ENCODE peak calls at places on chromosomes 12 and 14, in ten cellular contexts. One of them, this sample, is unnamed.

GRCh38 chr12:48336564-48336963 is 14.2 kb downstream of the ZNF641 start:
- DNase-seq in T1000: no peak
- DNase-seq in amniotic epithelial cell: peak; percentile 10
- DNase-seq in iPS-NIHi11: peak; percentile 35
- DNase-seq in CD8-positive, alpha-beta memory T cell: no peak
- DNase-seq in cardiac muscle cell: no peak
- DNase-seq in effector memory CD4-positive, alpha-beta T cell: no peak
- DNase-seq in astrocyte of the spinal cord: no peak
- DNase-seq in ovary: no peak
- DNase-seq in AG04450: no peak
- DNase-seq in this sample: no peak

GRCh38 chr12:124847675-124848074 is 16.0 kb downstream of the SCARB1 start:
- DNase-seq in astrocyte of the spinal cord: peak; percentile 31
- DNase-seq in effector memory CD4-positive, alpha-beta T cell: no peak
- DNase-seq in ovary: no peak
- DNase-seq in T1000: no peak
- DNase-seq in AG04450: no peak
- DNase-seq in cardiac muscle cell: no peak
- DNase-seq in amniotic epithelial cell: peak; percentile 88
- DNase-seq in CD8-positive, alpha-beta memory T cell: no peak
- DNase-seq in iPS-NIHi11: no peak
- DNase-seq in this sample: no peak

GRCh38 chr14:72851660-72852059 is 42.2 kb downstream of the DPF3 start:
- DNase-seq in T1000: no peak
- DNase-seq in amniotic epithelial cell: no peak
- DNase-seq in effector memory CD4-positive, alpha-beta T cell: no peak
- DNase-seq in CD8-positive, alpha-beta memory T cell: no peak
- DNase-seq in astrocyte of the spinal cord: no peak
- DNase-seq in cardiac muscle cell: no peak
- DNase-seq in ovary: no peak
- DNase-seq in iPS-NIHi11: no peak
- DNase-seq in AG04450: no peak
- DNase-seq in this sample: no peak

GRCh38 chr14:25615174-25615573 is 565.2 kb upstream of the STXBP6 start:
- DNase-seq in CD8-positive, alpha-beta memory T cell: no peak
- DNase-seq in AG04450: no peak
- DNase-seq in T1000: no peak
- DNase-seq in cardiac muscle cell: no peak
- DNase-seq in effector memory CD4-positive, alpha-beta T cell: no peak
- DNase-seq in iPS-NIHi11: no peak
- DNase-seq in ovary: no peak
- DNase-seq in astrocyte of the spinal cord: no peak
- DNase-seq in amniotic epithelial cell: no peak
- DNase-seq in this sample: no peak

GRCh38 chr12:124713436-124714082 is 146.1 kb upstream of the NCOR2 start:
- DNase-seq in ovary: no peak
- DNase-seq in effector memory CD4-positive, alpha-beta T cell: peak; percentile 18
- DNase-seq in CD8-positive, alpha-beta memory T cell: peak; percentile 13
- DNase-seq in T1000: no peak
- DNase-seq in amniotic epithelial cell: peak; percentile 81
- DNase-seq in cardiac muscle cell: no peak
- DNase-seq in iPS-NIHi11: no peak
- DNase-seq in astrocyte of the spinal cord: peak; percentile 93
- DNase-seq in AG04450: no peak
- DNase-seq in this sample: no peak

GRCh38 chr12:958449-959123 is 9.1 kb upstream of the RAD52 start:
- DNase-seq in T1000: no peak
- DNase-seq in CD8-positive, alpha-beta memory T cell: no peak
- DNase-seq in cardiac muscle cell: no peak
- DNase-seq in AG04450: no peak
- DNase-seq in amniotic epithelial cell: no peak
- DNase-seq in ovary: no peak
- DNase-seq in astrocyte of the spinal cord: peak; percentile 22
- DNase-seq in effector memory CD4-positive, alpha-beta T cell: no peak
- DNase-seq in iPS-NIHi11: no peak
- DNase-seq in this sample: no peak

GRCh38 chr14:22526210-22526609 is 62.8 kb downstream of the DAD1 start:
- DNase-seq in iPS-NIHi11: no peak
- DNase-seq in effector memory CD4-positive, alpha-beta T cell: no peak
- DNase-seq in ovary: no peak
- DNase-seq in CD8-positive, alpha-beta memory T cell: no peak
- DNase-seq in T1000: no peak
- DNase-seq in cardiac muscle cell: no peak
- DNase-seq in AG04450: no peak
- DNase-seq in astrocyte of the spinal cord: no peak
- DNase-seq in amniotic epithelial cell: no peak
- DNase-seq in this sample: no peak

GRCh38 chr12:38543151-38543550 is 226.6 kb downstream of the ALG10B start:
- DNase-seq in AG04450: no peak
- DNase-seq in amniotic epithelial cell: no peak
- DNase-seq in T1000: no peak
- DNase-seq in cardiac muscle cell: no peak
- DNase-seq in iPS-NIHi11: peak; percentile 57
- DNase-seq in effector memory CD4-positive, alpha-beta T cell: no peak
- DNase-seq in ovary: no peak
- DNase-seq in astrocyte of the spinal cord: no peak
- DNase-seq in CD8-positive, alpha-beta memory T cell: no peak
- DNase-seq in this sample: no peak

GRCh38 chr12:148676-149416 is 65.1 kb downstream of the SLC6A12 start:
- DNase-seq in T1000: no peak
- DNase-seq in effector memory CD4-positive, alpha-beta T cell: no peak
- DNase-seq in cardiac muscle cell: no peak
- DNase-seq in amniotic epithelial cell: no peak
- DNase-seq in AG04450: no peak
- DNase-seq in iPS-NIHi11: no peak
- DNase-seq in CD8-positive, alpha-beta memory T cell: no peak
- DNase-seq in ovary: no peak
- DNase-seq in astrocyte of the spinal cord: no peak
- DNase-seq in this sample: peak; percentile 13

GRCh38 chr12:34399631-34400422 is 377.5 kb downstream of the ALG10 start:
- DNase-seq in iPS-NIHi11: peak; percentile 1
- DNase-seq in CD8-positive, alpha-beta memory T cell: no peak
- DNase-seq in T1000: no peak
- DNase-seq in cardiac muscle cell: no peak
- DNase-seq in ovary: peak; percentile 3
- DNase-seq in astrocyte of the spinal cord: no peak
- DNase-seq in AG04450: no peak
- DNase-seq in amniotic epithelial cell: no peak
- DNase-seq in effector memory CD4-positive, alpha-beta T cell: no peak
- DNase-seq in this sample: no peak

GRCh38 chr12:124402281-124403066 is 107.6 kb downstream of the RFLNA start:
- DNase-seq in AG04450: no peak
- DNase-seq in iPS-NIHi11: no peak
- DNase-seq in amniotic epithelial cell: no peak
- DNase-seq in CD8-positive, alpha-beta memory T cell: no peak
- DNase-seq in ovary: no peak
- DNase-seq in cardiac muscle cell: no peak
- DNase-seq in astrocyte of the spinal cord: no peak
- DNase-seq in T1000: no peak
- DNase-seq in effector memory CD4-positive, alpha-beta T cell: no peak
- DNase-seq in this sample: no peak

GRCh38 chr12:117387832-117388231 is 26.4 kb upstream of the NOS1 start:
- DNase-seq in iPS-NIHi11: no peak
- DNase-seq in effector memory CD4-positive, alpha-beta T cell: no peak
- DNase-seq in CD8-positive, alpha-beta memory T cell: no peak
- DNase-seq in ovary: no peak
- DNase-seq in astrocyte of the spinal cord: no peak
- DNase-seq in cardiac muscle cell: no peak
- DNase-seq in amniotic epithelial cell: no peak
- DNase-seq in T1000: no peak
- DNase-seq in AG04450: no peak
- DNase-seq in this sample: no peak

GRCh38 chr12:4535871-4536270 is 2.8 kb upstream of the RAD51AP1 start:
- DNase-seq in T1000: no peak
- DNase-seq in CD8-positive, alpha-beta memory T cell: no peak
- DNase-seq in AG04450: no peak
- DNase-seq in ovary: no peak
- DNase-seq in effector memory CD4-positive, alpha-beta T cell: no peak
- DNase-seq in astrocyte of the spinal cord: no peak
- DNase-seq in amniotic epithelial cell: no peak
- DNase-seq in cardiac muscle cell: no peak
- DNase-seq in iPS-NIHi11: no peak
- DNase-seq in this sample: no peak

GRCh38 chr14:89479802-89480201 is 62.8 kb upstream of the FOXN3 start:
- DNase-seq in T1000: no peak
- DNase-seq in effector memory CD4-positive, alpha-beta T cell: no peak
- DNase-seq in AG04450: no peak
- DNase-seq in astrocyte of the spinal cord: no peak
- DNase-seq in iPS-NIHi11: no peak
- DNase-seq in ovary: no peak
- DNase-seq in cardiac muscle cell: no peak
- DNase-seq in amniotic epithelial cell: peak; percentile 77
- DNase-seq in CD8-positive, alpha-beta memory T cell: no peak
- DNase-seq in this sample: peak; percentile 66

GRCh38 chr14:71586131-71586893 is 345.9 kb upstream of the RGS6 start:
- DNase-seq in effector memory CD4-positive, alpha-beta T cell: no peak
- DNase-seq in astrocyte of the spinal cord: peak; percentile 69
- DNase-seq in amniotic epithelial cell: peak; percentile 84
- DNase-seq in cardiac muscle cell: peak; percentile 64
- DNase-seq in iPS-NIHi11: no peak
- DNase-seq in T1000: no peak
- DNase-seq in AG04450: no peak
- DNase-seq in ovary: peak; percentile 51
- DNase-seq in CD8-positive, alpha-beta memory T cell: no peak
- DNase-seq in this sample: no peak

GRCh38 chr12:53751336-53752191 is at the start of gene CISTR:
- DNase-seq in AG04450: no peak
- DNase-seq in cardiac muscle cell: peak; percentile 44
- DNase-seq in amniotic epithelial cell: no peak
- DNase-seq in ovary: peak; percentile 49
- DNase-seq in T1000: no peak
- DNase-seq in CD8-positive, alpha-beta memory T cell: peak; percentile 23
- DNase-seq in iPS-NIHi11: peak; percentile 49
- DNase-seq in astrocyte of the spinal cord: no peak
- DNase-seq in effector memory CD4-positive, alpha-beta T cell: no peak
- DNase-seq in this sample: no peak

GRCh38 chr12:68539615-68539952 is 71.1 kb upstream of the RAP1B start:
- DNase-seq in CD8-positive, alpha-beta memory T cell: no peak
- DNase-seq in AG04450: no peak
- DNase-seq in iPS-NIHi11: no peak
- DNase-seq in cardiac muscle cell: no peak
- DNase-seq in T1000: no peak
- DNase-seq in ovary: no peak
- DNase-seq in effector memory CD4-positive, alpha-beta T cell: no peak
- DNase-seq in astrocyte of the spinal cord: no peak
- DNase-seq in amniotic epithelial cell: no peak
- DNase-seq in this sample: no peak

GRCh38 chr12:11795192-11795909 is 145.9 kb downstream of the ETV6 start:
- DNase-seq in cardiac muscle cell: no peak
- DNase-seq in CD8-positive, alpha-beta memory T cell: no peak
- DNase-seq in iPS-NIHi11: no peak
- DNase-seq in effector memory CD4-positive, alpha-beta T cell: no peak
- DNase-seq in astrocyte of the spinal cord: no peak
- DNase-seq in ovary: no peak
- DNase-seq in AG04450: no peak
- DNase-seq in amniotic epithelial cell: no peak
- DNase-seq in T1000: no peak
- DNase-seq in this sample: peak; percentile 20

GRCh38 chr12:74890237-74890599 is 319.4 kb downstream of the KCNC2 start:
- DNase-seq in cardiac muscle cell: peak; percentile 65
- DNase-seq in AG04450: peak; percentile 53
- DNase-seq in effector memory CD4-positive, alpha-beta T cell: no peak
- DNase-seq in CD8-positive, alpha-beta memory T cell: no peak
- DNase-seq in amniotic epithelial cell: peak; percentile 86
- DNase-seq in iPS-NIHi11: peak; percentile 33
- DNase-seq in ovary: no peak
- DNase-seq in astrocyte of the spinal cord: peak; percentile 88
- DNase-seq in T1000: peak; percentile 33
- DNase-seq in this sample: peak; percentile 68

GRCh38 chr14:93941293-93941910 is 14.3 kb downstream of the FAM181A start:
- DNase-seq in CD8-positive, alpha-beta memory T cell: no peak
- DNase-seq in cardiac muscle cell: no peak
- DNase-seq in amniotic epithelial cell: peak; percentile 71
- DNase-seq in T1000: no peak
- DNase-seq in effector memory CD4-positive, alpha-beta T cell: no peak
- DNase-seq in ovary: no peak
- DNase-seq in iPS-NIHi11: peak; percentile 53
- DNase-seq in astrocyte of the spinal cord: peak; percentile 85
- DNase-seq in AG04450: peak; percentile 66
- DNase-seq in this sample: peak; percentile 81

GRCh38 chr14:80003138-80003537 is 208.2 kb downstream of the DIO2 start:
- DNase-seq in AG04450: peak; percentile 33
- DNase-seq in T1000: no peak
- DNase-seq in amniotic epithelial cell: no peak
- DNase-seq in cardiac muscle cell: no peak
- DNase-seq in CD8-positive, alpha-beta memory T cell: no peak
- DNase-seq in astrocyte of the spinal cord: no peak
- DNase-seq in iPS-NIHi11: no peak
- DNase-seq in effector memory CD4-positive, alpha-beta T cell: no peak
- DNase-seq in ovary: no peak
- DNase-seq in this sample: no peak